ENCODE peak calls at places on chromosomes 11 and 22, in nine cellular contexts. One of them, this sample, is unnamed.

GRCh38 chr22:35559354-35560005 is 18.8 kb downstream of the RASD2 start:
- DNase-seq in osteocyte: no peak
- DNase-seq in neural crest cell: no peak
- DNase-seq in MM.1S: no peak
- DNase-seq in lower leg skin: no peak
- DNase-seq in right atrium auricular region: no peak
- DNase-seq in right lobe of liver: no peak
- DNase-seq in foreskin fibroblast: no peak
- DNase-seq in Calu3: no peak
- DNase-seq in this sample: no peak

GRCh38 chr22:40224702-40225101 is 47.0 kb downstream of the TNRC6B start:
- DNase-seq in right atrium auricular region: no peak
- DNase-seq in lower leg skin: no peak
- DNase-seq in Calu3: no peak
- DNase-seq in osteocyte: no peak
- DNase-seq in neural crest cell: no peak
- DNase-seq in foreskin fibroblast: no peak
- DNase-seq in right lobe of liver: no peak
- DNase-seq in MM.1S: no peak
- DNase-seq in this sample: no peak

GRCh38 chr11:57484141-57484710 is 23.9 kb downstream of the RTN4RL2 start:
- DNase-seq in osteocyte: no peak
- DNase-seq in lower leg skin: no peak
- DNase-seq in Calu3: no peak
- DNase-seq in MM.1S: no peak
- DNase-seq in foreskin fibroblast: no peak
- DNase-seq in right lobe of liver: no peak
- DNase-seq in neural crest cell: no peak
- DNase-seq in right atrium auricular region: no peak
- DNase-seq in this sample: no peak

GRCh38 chr11:83816572-83817187 is 530.5 kb upstream of the CCDC90B start:
- DNase-seq in osteocyte: no peak
- DNase-seq in neural crest cell: no peak
- DNase-seq in lower leg skin: no peak
- DNase-seq in right atrium auricular region: no peak
- DNase-seq in Calu3: no peak
- DNase-seq in MM.1S: peak; percentile 53
- DNase-seq in foreskin fibroblast: peak; percentile 38
- DNase-seq in right lobe of liver: no peak
- DNase-seq in this sample: no peak

GRCh38 chr11:119192111-119192510 is 6.8 kb downstream of the NHERF4 start:
- DNase-seq in osteocyte: no peak
- DNase-seq in MM.1S: no peak
- DNase-seq in right atrium auricular region: no peak
- DNase-seq in neural crest cell: no peak
- DNase-seq in lower leg skin: no peak
- DNase-seq in foreskin fibroblast: peak; percentile 56
- DNase-seq in right lobe of liver: no peak
- DNase-seq in Calu3: no peak
- DNase-seq in this sample: no peak

GRCh38 chr11:110524227-110524626 is 94.5 kb downstream of the FDX1 start:
- DNase-seq in Calu3: no peak
- DNase-seq in lower leg skin: no peak
- DNase-seq in right atrium auricular region: no peak
- DNase-seq in MM.1S: no peak
- DNase-seq in right lobe of liver: no peak
- DNase-seq in foreskin fibroblast: peak; percentile 95
- DNase-seq in neural crest cell: no peak
- DNase-seq in osteocyte: no peak
- DNase-seq in this sample: no peak

GRCh38 chr11:108035690-108036089 is 27.0 kb downstream of the CUL5 start:
- DNase-seq in neural crest cell: no peak
- DNase-seq in osteocyte: no peak
- DNase-seq in right lobe of liver: no peak
- DNase-seq in foreskin fibroblast: no peak
- DNase-seq in Calu3: no peak
- DNase-seq in lower leg skin: no peak
- DNase-seq in right atrium auricular region: no peak
- DNase-seq in MM.1S: no peak
- DNase-seq in this sample: no peak

GRCh38 chr22:23997092-23997491 is 8.2 kb downstream of the GSTT4 start:
- DNase-seq in MM.1S: no peak
- DNase-seq in right lobe of liver: no peak
- DNase-seq in lower leg skin: no peak
- DNase-seq in neural crest cell: no peak
- DNase-seq in right atrium auricular region: no peak
- DNase-seq in Calu3: no peak
- DNase-seq in foreskin fibroblast: no peak
- DNase-seq in osteocyte: no peak
- DNase-seq in this sample: no peak

GRCh38 chr11:35712533-35712932 is 50.0 kb downstream of the TRIM44 start:
- DNase-seq in neural crest cell: no peak
- DNase-seq in right lobe of liver: no peak
- DNase-seq in right atrium auricular region: no peak
- DNase-seq in MM.1S: no peak
- DNase-seq in osteocyte: no peak
- DNase-seq in Calu3: no peak
- DNase-seq in lower leg skin: no peak
- DNase-seq in foreskin fibroblast: no peak
- DNase-seq in this sample: no peak

GRCh38 chr11:35714882-35715612 is 52.5 kb downstream of the TRIM44 start:
- DNase-seq in Calu3: no peak
- DNase-seq in right atrium auricular region: no peak
- DNase-seq in lower leg skin: no peak
- DNase-seq in right lobe of liver: no peak
- DNase-seq in neural crest cell: no peak
- DNase-seq in foreskin fibroblast: peak; percentile 67
- DNase-seq in osteocyte: no peak
- DNase-seq in MM.1S: no peak
- DNase-seq in this sample: no peak

GRCh38 chr11:35717520-35717919 is 54.9 kb downstream of the TRIM44 start:
- DNase-seq in foreskin fibroblast: no peak
- DNase-seq in MM.1S: no peak
- DNase-seq in osteocyte: no peak
- DNase-seq in Calu3: no peak
- DNase-seq in neural crest cell: no peak
- DNase-seq in right atrium auricular region: no peak
- DNase-seq in right lobe of liver: no peak
- DNase-seq in lower leg skin: no peak
- DNase-seq in this sample: no peak

GRCh38 chr11:35715649-35716048 is 53.1 kb downstream of the TRIM44 start:
- DNase-seq in right atrium auricular region: no peak
- DNase-seq in foreskin fibroblast: no peak
- DNase-seq in Calu3: no peak
- DNase-seq in right lobe of liver: no peak
- DNase-seq in MM.1S: no peak
- DNase-seq in neural crest cell: no peak
- DNase-seq in lower leg skin: no peak
- DNase-seq in osteocyte: no peak
- DNase-seq in this sample: no peak

GRCh38 chr11:35717043-35717442 is 54.5 kb downstream of the TRIM44 start:
- DNase-seq in MM.1S: no peak
- DNase-seq in foreskin fibroblast: no peak
- DNase-seq in osteocyte: no peak
- DNase-seq in neural crest cell: no peak
- DNase-seq in right atrium auricular region: no peak
- DNase-seq in right lobe of liver: no peak
- DNase-seq in lower leg skin: no peak
- DNase-seq in Calu3: no peak
- DNase-seq in this sample: peak; percentile 35
- TF ChIP-seq CTCF in MM.1S: peak; percentile 5
- TF ChIP-seq CTCF in foreskin fibroblast: no peak
- TF ChIP-seq CTCF in osteocyte: peak; percentile 18
- TF ChIP-seq CTCF in neural crest cell: no peak
- TF ChIP-seq CTCF in right atrium auricular region: no peak
- TF ChIP-seq CTCF in right lobe of liver: no peak
- TF ChIP-seq CTCF in lower leg skin: no peak
- TF ChIP-seq CTCF in Calu3: no peak
- TF ChIP-seq CTCF in this sample: no peak

GRCh38 chr11:43649501-43649900 is 31.0 kb upstream of the HSD17B12 start:
- DNase-seq in Calu3: no peak
- DNase-seq in right lobe of liver: no peak
- DNase-seq in foreskin fibroblast: no peak
- DNase-seq in MM.1S: no peak
- DNase-seq in lower leg skin: no peak
- DNase-seq in osteocyte: no peak
- DNase-seq in right atrium auricular region: no peak
- DNase-seq in neural crest cell: no peak
- DNase-seq in this sample: no peak
- TF ChIP-seq CTCF in Calu3: no peak
- TF ChIP-seq CTCF in right lobe of liver: no peak
- TF ChIP-seq CTCF in foreskin fibroblast: no peak
- TF ChIP-seq CTCF in MM.1S: no peak
- TF ChIP-seq CTCF in lower leg skin: no peak
- TF ChIP-seq CTCF in osteocyte: no peak
- TF ChIP-seq CTCF in right atrium auricular region: peak; percentile 35
- TF ChIP-seq CTCF in neural crest cell: no peak
- TF ChIP-seq CTCF in this sample: no peak

GRCh38 chr11:95035316-95035715 is 10.3 kb downstream of the KDM4E start:
- DNase-seq in MM.1S: no peak
- DNase-seq in right atrium auricular region: no peak
- DNase-seq in lower leg skin: no peak
- DNase-seq in foreskin fibroblast: no peak
- DNase-seq in right lobe of liver: no peak
- DNase-seq in Calu3: no peak
- DNase-seq in osteocyte: no peak
- DNase-seq in neural crest cell: no peak
- DNase-seq in this sample: no peak
- TF ChIP-seq CTCF in MM.1S: no peak
- TF ChIP-seq CTCF in right atrium auricular region: no peak
- TF ChIP-seq CTCF in lower leg skin: no peak
- TF ChIP-seq CTCF in foreskin fibroblast: no peak
- TF ChIP-seq CTCF in right lobe of liver: no peak
- TF ChIP-seq CTCF in Calu3: no peak
- TF ChIP-seq CTCF in osteocyte: no peak
- TF ChIP-seq CTCF in neural crest cell: no peak
- TF ChIP-seq CTCF in this sample: no peak

DNA sequence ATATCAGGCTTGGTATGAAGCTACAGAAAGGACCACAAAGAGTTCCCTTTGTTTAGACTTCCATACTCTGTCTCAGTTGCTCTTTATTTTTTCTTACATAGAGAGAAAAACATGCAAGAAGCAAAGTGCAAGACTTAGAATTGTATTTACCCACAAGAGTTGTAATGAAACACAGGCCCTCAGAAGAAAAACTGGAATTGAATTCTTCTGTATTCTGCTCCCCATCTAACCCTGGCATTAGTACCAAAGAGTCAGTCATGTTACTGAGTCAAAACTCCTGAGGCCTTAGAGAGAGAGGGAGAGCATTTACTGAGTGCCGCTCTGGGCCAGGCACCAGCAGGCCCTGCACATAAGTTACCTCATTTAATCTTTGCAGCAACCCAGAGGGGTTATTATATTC is 43.9 kb upstream of the DLAT start:
- DNase-seq in right lobe of liver: no peak
- DNase-seq in MM.1S: no peak
- DNase-seq in neural crest cell: no peak
- DNase-seq in lower leg skin: no peak
- DNase-seq in Calu3: no peak
- DNase-seq in osteocyte: no peak
- DNase-seq in foreskin fibroblast: no peak
- DNase-seq in right atrium auricular region: no peak
- DNase-seq in this sample: no peak
- TF ChIP-seq CTCF in right lobe of liver: no peak
- TF ChIP-seq CTCF in MM.1S: no peak
- TF ChIP-seq CTCF in neural crest cell: no peak
- TF ChIP-seq CTCF in lower leg skin: no peak
- TF ChIP-seq CTCF in Calu3: no peak
- TF ChIP-seq CTCF in osteocyte: no peak
- TF ChIP-seq CTCF in foreskin fibroblast: no peak
- TF ChIP-seq CTCF in right atrium auricular region: no peak
- TF ChIP-seq CTCF in this sample: no peak

DNA sequence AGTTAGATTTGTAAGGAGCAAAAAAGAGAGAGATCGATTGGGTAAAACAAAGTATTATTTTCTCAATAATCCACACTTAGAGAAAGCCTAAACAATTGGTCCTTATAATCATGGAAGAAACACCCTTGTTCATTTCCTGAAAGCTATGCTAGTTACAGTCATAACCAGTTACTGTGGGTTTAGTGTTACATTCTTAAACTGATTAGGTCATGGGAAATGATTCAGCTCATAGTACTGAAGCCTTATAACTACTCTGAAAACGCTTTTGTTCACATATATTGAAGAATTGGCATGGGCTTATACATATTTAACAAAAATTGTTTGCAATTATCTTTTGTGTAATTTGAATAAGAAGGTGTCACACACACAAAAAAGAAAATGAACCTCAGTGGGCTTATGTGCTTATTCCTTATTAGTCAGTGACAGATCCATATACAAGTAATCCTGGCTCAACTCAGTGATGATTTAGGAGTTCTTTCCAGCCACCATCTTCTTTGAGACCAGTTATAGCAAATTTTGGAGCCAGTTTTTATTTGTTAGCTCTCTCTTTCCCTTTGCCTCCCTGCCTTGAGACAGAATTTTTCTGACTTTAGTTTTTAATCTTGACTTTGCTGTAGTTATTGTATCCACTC is 198.5 kb upstream of the CTSC start:
- DNase-seq in MM.1S: no peak
- DNase-seq in right atrium auricular region: no peak
- DNase-seq in Calu3: no peak
- DNase-seq in lower leg skin: no peak
- DNase-seq in foreskin fibroblast: peak; percentile 86
- DNase-seq in osteocyte: no peak
- DNase-seq in neural crest cell: no peak
- DNase-seq in right lobe of liver: no peak
- DNase-seq in this sample: no peak
- TF ChIP-seq CTCF in MM.1S: no peak
- TF ChIP-seq CTCF in right atrium auricular region: no peak
- TF ChIP-seq CTCF in Calu3: no peak
- TF ChIP-seq CTCF in lower leg skin: no peak
- TF ChIP-seq CTCF in foreskin fibroblast: no peak
- TF ChIP-seq CTCF in osteocyte: no peak
- TF ChIP-seq CTCF in neural crest cell: no peak
- TF ChIP-seq CTCF in right lobe of liver: no peak
- TF ChIP-seq CTCF in this sample: no peak

GRCh38 chr11:61699737-61700160 is 19.6 kb downstream of the DAGLA start:
- DNase-seq in right atrium auricular region: no peak
- DNase-seq in osteocyte: no peak
- DNase-seq in foreskin fibroblast: no peak
- DNase-seq in lower leg skin: no peak
- DNase-seq in right lobe of liver: no peak
- DNase-seq in Calu3: peak; percentile 79
- DNase-seq in neural crest cell: no peak
- DNase-seq in MM.1S: no peak
- DNase-seq in this sample: no peak
- TF ChIP-seq CTCF in right atrium auricular region: no peak
- TF ChIP-seq CTCF in osteocyte: no peak
- TF ChIP-seq CTCF in foreskin fibroblast: no peak
- TF ChIP-seq CTCF in lower leg skin: no peak
- TF ChIP-seq CTCF in right lobe of liver: no peak
- TF ChIP-seq CTCF in Calu3: no peak
- TF ChIP-seq CTCF in neural crest cell: no peak
- TF ChIP-seq CTCF in MM.1S: no peak
- TF ChIP-seq CTCF in this sample: no peak